ENCODE peak calls at places on chromosomes 16 and 17, in four cellular contexts. U is body of pancreas, T is Peyer's patch, V is left ventricle myocardium inferior. Z is an unnamed sample. For H3K36me3, the result is how much of the 10 kb centered on the place peaks cover.

GRCh38 chr16:51734220-51734619 is 583.1 kb upstream of the SALL1 start:
- DNase-seq in T (no peak), U (no peak), V (no peak), Z (no peak)

GRCh38 chr16:27618611-27619380 is 68.9 kb downstream of the KATNIP start:
- DNase-seq in U (peak), V (no peak), T (no peak), Z (no peak)

GRCh38 chr16:9053006-9053601 is 38.3 kb upstream of the HAPSTR1 start:
- DNase-seq in V (peak), T (peak), U (peak), Z (no peak)

GRCh38 chr16:74577882-74578366 is 29.0 kb downstream of the GLG1 start:
- DNase-seq in T (no peak), V (no peak), U (no peak), Z (peak)

GRCh38 chr17:21282231-21282630 is 2.3 kb upstream of the MAP2K3 start:
- DNase-seq in T (no peak), U (no peak), V (no peak), Z (peak)

GRCh38 chr16:49352923-49353322 is 20.7 kb upstream of the C16orf78 start:
- DNase-seq in T (no peak), U (no peak), V (no peak), Z (no peak)

GRCh38 chr17:8073627-8074485 is 13.7 kb downstream of the ALOX12B start:
- DNase-seq in U (peak), T (peak), V (peak), Z (no peak)

GRCh38 chr16:19746561-19746960 is 28.5 kb downstream of the IQCK start:
- DNase-seq in V (no peak), U (no peak), T (no peak), Z (no peak)

GRCh38 chr17:39485555-39485954 is 24.3 kb downstream of the CDK12 start:
- DNase-seq in V (no peak), U (no peak), T (no peak), Z (peak)

GRCh38 chr16:30382398-30383015 is at the start of gene SEPTIN1:
- DNase-seq in V (no peak), U (no peak), T (peak), Z (no peak)

GRCh38 chr17:61407211-61407911 is 7.7 kb downstream of the TBX2 start:
- DNase-seq in T (no peak), U (no peak), V (no peak), Z (no peak)

GRCh38 chr16:78436846-78437245 is 337.4 kb downstream of the WWOX start:
- DNase-seq in T (no peak), V (no peak), U (no peak), Z (no peak)

GRCh38 chr16:11188801-11189740 is 66.9 kb downstream of the SOCS1 start:
- DNase-seq in U (no peak), V (no peak), T (no peak), Z (no peak)

GRCh38 chr17:39661044-39661406 is 4.1 kb upstream of the TCAP start:
- DNase-seq in U (no peak), V (peak), T (no peak), Z (no peak)

GRCh38 chr17:80765241-80766022 is 220.8 kb downstream of the RPTOR start:
- DNase-seq in V (no peak), T (no peak), U (no peak), Z (no peak)

GRCh38 chr17:40253565-40253964 is 34.1 kb upstream of the CDC6 start:
- DNase-seq in V (no peak), U (no peak), T (peak), Z (no peak)

GRCh38 chr17:18182190-18182977 is 1.2 kb upstream of the ALKBH5 start:
- DNase-seq in T (peak), U (peak), V (peak), Z (no peak)

GRCh38 chr17:80564545-80564944 is 19.9 kb downstream of the RPTOR start:
- DNase-seq in U (no peak), T (no peak), V (no peak), Z (no peak)

GRCh38 chr17:31529841-31530251 is 138.4 kb downstream of the RAB11FIP4 start:
- DNase-seq in U (no peak), T (no peak), V (no peak), Z (no peak)

GRCh38 chr17:31530391-31530990 is 139.0 kb downstream of the RAB11FIP4 start:
- DNase-seq in T (no peak), V (no peak), U (no peak), Z (no peak)

GRCh38 chr17:31532161-31532515 is 140.7 kb downstream of the RAB11FIP4 start:
- DNase-seq in T (no peak), V (no peak), U (no peak), Z (no peak)

GRCh38 chr17:31532526-31532925 is 141.1 kb downstream of the RAB11FIP4 start:
- DNase-seq in V (no peak), U (no peak), T (no peak), Z (no peak)

DNA sequence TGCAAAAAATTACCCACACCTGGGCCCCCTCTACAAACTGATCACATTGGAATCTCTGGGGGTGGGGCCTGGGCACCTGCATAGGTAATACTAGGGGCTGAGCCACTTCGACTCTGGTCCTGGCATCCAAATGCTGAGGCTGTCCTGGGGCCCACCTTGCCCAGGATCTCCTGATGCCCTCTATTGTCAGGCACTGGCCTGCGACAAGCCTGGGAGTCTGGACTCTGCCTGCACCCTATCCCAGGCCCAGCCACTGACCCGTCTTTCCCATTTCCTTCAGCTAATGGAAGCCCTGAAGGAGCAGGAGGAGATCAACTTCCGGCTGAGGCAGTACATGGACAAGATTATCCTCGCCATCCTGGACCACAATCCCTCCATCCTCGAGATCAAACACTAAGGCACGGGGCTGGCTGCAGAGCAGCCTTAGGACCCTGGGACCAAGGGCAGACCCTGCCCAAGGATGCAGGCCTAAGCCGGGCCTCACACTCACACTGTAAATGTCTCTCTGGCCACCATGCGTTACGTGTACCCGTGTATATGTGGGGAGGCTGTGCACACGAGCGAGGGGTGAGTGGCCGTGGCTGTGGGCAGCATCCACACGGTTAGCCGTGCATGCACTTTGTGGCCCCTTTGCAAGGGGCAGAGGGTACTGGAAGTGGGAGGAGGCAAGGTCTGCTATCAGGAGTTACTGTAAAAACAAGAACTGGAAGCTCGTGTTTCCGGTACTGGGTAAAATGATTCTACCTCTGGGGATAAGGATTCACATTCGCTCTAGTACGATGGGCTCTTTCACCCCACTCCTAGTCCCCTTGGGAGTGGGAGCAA is 140.1 kb downstream of the RAB11FIP4 start:
- DNase-seq in U (no peak), V (no peak), T (no peak), Z (no peak)
- H3K36me3 ChIP-seq in U (under half), V (under half), T (under half), Z (under half)

GRCh38 chr17:49575524-49576120 is at the start of gene NXPH3:
- DNase-seq in U (peak), V (peak), T (peak), Z (no peak)
- TF ChIP-seq CTCF in U (peak), V (peak), T (peak), Z (peak)

GRCh38 chr17:68355093-68355492 is 63.8 kb downstream of the ARSG start:
- DNase-seq in T (no peak), V (no peak), U (no peak), Z (no peak)
- H3K4me3 ChIP-seq in T (no peak), V (no peak), U (no peak), Z (no peak)

DNA sequence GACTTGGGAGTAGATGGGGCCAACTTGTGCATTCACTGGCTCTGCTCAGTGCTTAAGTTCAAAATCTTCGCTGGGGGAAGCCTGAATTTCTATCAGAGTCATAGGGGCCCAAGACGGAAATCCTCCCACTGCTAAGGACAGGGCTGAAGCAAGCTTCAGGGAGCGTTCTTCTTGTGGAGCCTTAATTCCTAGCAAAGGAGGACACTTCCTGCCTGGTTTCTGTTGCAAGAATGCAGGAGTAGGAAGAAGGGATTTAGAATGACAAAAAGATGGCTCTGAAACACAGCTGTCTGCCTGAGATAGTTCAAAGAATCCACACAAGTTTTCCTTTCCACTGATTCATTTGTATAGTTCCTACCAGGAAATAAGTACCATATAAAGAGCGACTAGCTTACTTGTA is 26.4 kb downstream of the PSME3IP1 start:
- DNase-seq in U (no peak), V (no peak), T (no peak), Z (no peak)
- H3K36me3 ChIP-seq in U (under half), V (half or more), T (under half), Z (under half)

Z was measured in BJ.